ENCODE peak calls at places on chromosomes 2 and 18, in four cellular contexts. N, R, X and G are unnamed samples.
A peak's percentile ranks its signal among the peaks of the same experiment; 100 is the strongest.

GRCh38 chr18:7177131-7177744 is 53.7 kb upstream of the LRRC30 start:
- DNase-seq in R (peak; percentile 50), X (peak; percentile 54), N (peak; percentile 72), G (peak; percentile 49)

GRCh38 chr18:45284174-45284573 is 331.1 kb upstream of the SLC14A2 start:
- DNase-seq in X (no peak), R (no peak), N (no peak), G (no peak)

GRCh38 chr2:127531133-127531709 is 4.3 kb upstream of the MYO7B start:
- DNase-seq in N (peak; percentile 33), X (no peak), R (no peak), G (no peak)

GRCh38 chr2:32671885-32672519 is 44.2 kb downstream of the TTC27 start:
- DNase-seq in R (no peak), N (no peak), X (no peak), G (no peak)

GRCh38 chr2:8168007-8168717 is 513.7 kb upstream of the ID2 start:
- DNase-seq in X (no peak), N (no peak), R (no peak), G (no peak)

GRCh38 chr2:30359644-30360167 is 87.3 kb upstream of the LCLAT1 start:
- DNase-seq in R (no peak), X (no peak), N (no peak), G (peak; percentile 20)

GRCh38 chr2:66569321-66569851 is 134.5 kb downstream of the MEIS1 start:
- DNase-seq in X (no peak), R (no peak), N (no peak), G (peak; percentile 71)

GRCh38 chr18:48732767-48733424 is 194.1 kb downstream of the CTIF start:
- DNase-seq in X (no peak), N (peak; percentile 60), R (no peak), G (no peak)

GRCh38 chr2:25881759-25882158 is 3.5 kb upstream of the ASXL2 start:
- DNase-seq in N (no peak), X (no peak), R (no peak), G (no peak)

GRCh38 chr2:8252997-8253694 is 428.7 kb upstream of the ID2 start:
- DNase-seq in N (no peak), R (no peak), X (no peak), G (no peak)

GRCh38 chr18:78321402-78321801 is 658.2 kb upstream of the SALL3 start:
- DNase-seq in N (no peak), X (no peak), R (no peak), G (no peak)

GRCh38 chr2:172083725-172084483 is 1.4 kb upstream of the DLX1 start:
- DNase-seq in R (peak; percentile 43), N (no peak), X (no peak), G (no peak)

GRCh38 chr2:97936199-97936598 is 59.5 kb downstream of the TMEM131 start:
- DNase-seq in N (no peak), R (peak; percentile 33), X (peak; percentile 15), G (no peak)

GRCh38 chr2:230416061-230416721 is at the start of gene SP100:
- DNase-seq in N (peak; percentile 70), R (no peak), X (peak; percentile 76), G (peak; percentile 74)

GRCh38 chr2:237695201-237695780 is 67.9 kb downstream of the LRRFIP1 start:
- DNase-seq in R (no peak), N (peak; percentile 92), X (peak; percentile 84), G (peak; percentile 94)

GRCh38 chr18:76838182-76838581 is 15.8 kb downstream of the ZNF236 start:
- DNase-seq in N (no peak), R (no peak), X (no peak), G (peak; percentile 14)

DNA sequence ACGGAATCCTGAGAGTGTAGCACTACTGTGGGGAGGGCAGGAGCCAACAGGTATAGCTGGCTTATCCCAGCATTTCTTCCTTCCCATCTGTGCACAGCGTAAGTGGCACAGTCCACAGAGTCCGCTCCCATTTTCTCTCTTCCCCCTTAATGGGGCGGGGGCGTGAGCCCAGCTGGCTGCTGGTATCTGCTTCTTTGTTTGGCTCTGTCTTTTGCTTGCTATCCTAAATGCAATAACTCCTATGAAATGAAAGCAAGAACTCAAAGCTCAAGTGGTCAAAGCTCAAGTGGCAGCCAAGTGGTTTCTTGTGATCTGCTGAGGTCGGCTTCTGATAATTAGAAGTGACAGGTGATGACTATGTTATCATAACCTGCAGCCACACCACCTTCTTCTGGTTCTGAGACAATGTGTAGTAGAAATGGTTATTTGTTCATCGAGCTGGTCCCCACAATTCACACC is 192.7 kb downstream of the PLCL1 start:
- DNase-seq in R (no peak), X (peak; percentile 20), N (no peak), G (no peak)
- H3K9me3 ChIP-seq in R (no peaks in the 10 kb centered on the region), X (no peaks in the 10 kb centered on the region), N (no peaks in the 10 kb centered on the region), G (no peaks in the 10 kb centered on the region)

DNA sequence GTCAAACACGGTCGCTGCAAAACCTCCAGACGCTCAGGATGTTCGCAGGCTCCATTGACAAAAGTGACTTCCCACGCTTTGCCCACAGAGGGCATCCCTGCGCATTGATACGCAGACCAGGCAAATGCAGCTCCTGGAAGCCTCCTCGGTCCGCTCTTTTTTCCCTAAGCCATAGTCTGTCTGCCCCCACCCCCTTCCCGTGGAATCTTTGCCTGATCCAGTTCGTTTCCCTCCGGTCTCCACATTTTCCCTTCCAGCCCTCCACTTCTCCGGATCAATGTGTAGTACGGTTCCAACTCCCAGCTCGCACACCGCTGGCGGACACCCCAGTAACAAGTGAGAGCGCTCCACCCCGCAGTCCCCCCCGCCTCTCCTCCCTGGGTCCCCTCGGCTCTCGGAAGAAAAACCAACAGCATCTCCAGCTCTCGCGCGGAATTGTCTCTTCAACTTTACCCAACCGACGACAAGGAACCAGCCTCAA is at the start of gene DCC:
- DNase-seq in R (peak; percentile 67), N (peak; percentile 53), X (peak; percentile 54), G (peak; percentile 58)
- H2AFZ ChIP-seq in R (peak within 1 kb of the TSS; percentile 86), N (peak within 1 kb of the TSS; percentile 78), X (peak within 1 kb of the TSS; percentile 47), G (peak within 1 kb of the TSS; percentile 72)

DNA sequence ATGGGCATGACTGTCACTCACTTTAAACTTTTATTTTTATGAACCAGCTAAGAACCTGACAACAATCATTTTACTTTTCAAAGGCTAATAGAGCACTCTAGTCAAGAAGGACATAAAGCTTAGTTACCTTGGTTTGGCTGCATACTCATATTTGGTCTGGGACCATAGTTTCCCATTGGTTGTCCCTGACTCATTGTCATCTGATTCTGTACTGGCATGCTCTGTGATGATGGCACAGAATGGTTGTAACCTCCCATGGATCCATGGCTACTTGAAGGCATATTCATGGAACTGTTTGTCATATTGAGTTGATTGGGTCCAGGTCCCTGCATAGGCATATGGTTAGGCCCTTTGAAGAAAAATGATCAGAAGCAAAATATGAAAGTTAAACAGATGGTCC is 37.9 kb downstream of the SS18 start:
- DNase-seq in X (no peak), R (no peak), N (peak; percentile 37), G (no peak)
- H3K36me3 ChIP-seq in X (peaks cover 14% of the 10 kb centered on the region), R (peaks cover 93% of the 10 kb centered on the region), N (peaks cover 31% of the 10 kb centered on the region), G (peaks cover 37% of the 10 kb centered on the region)

DNA sequence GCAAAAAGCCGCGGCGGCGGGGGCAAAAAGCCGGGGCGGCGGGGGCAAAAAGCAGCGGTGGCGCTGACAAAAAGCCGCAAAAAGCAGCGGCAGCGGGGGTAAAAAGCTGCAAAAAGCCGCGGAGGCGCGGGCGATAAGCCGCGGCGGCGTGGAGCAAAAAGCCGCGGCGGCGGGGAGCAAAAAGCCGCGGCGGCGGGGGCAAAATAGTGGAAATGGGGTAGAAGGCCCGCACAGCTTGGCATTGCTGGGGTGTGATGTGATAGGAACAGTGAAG is 450.1 kb downstream of the ANKRD30B start:
- DNase-seq in R (no peak), N (no peak), X (no peak), G (no peak)
- H3K9me3 ChIP-seq in R (no peaks in the 10 kb centered on the region), N (peaks cover 7% of the 10 kb centered on the region), X (no peaks in the 10 kb centered on the region), G (no peaks in the 10 kb centered on the region)

GRCh38 chr2:217501887-217502286 is 500.9 kb downstream of the TNS1 start:
- DNase-seq in R (no peak), N (no peak), X (no peak), G (no peak)

GRCh38 chr2:217494572-217494971 is 508.2 kb downstream of the TNS1 start:
- DNase-seq in X (no peak), N (no peak), R (no peak), G (no peak)

DNA sequence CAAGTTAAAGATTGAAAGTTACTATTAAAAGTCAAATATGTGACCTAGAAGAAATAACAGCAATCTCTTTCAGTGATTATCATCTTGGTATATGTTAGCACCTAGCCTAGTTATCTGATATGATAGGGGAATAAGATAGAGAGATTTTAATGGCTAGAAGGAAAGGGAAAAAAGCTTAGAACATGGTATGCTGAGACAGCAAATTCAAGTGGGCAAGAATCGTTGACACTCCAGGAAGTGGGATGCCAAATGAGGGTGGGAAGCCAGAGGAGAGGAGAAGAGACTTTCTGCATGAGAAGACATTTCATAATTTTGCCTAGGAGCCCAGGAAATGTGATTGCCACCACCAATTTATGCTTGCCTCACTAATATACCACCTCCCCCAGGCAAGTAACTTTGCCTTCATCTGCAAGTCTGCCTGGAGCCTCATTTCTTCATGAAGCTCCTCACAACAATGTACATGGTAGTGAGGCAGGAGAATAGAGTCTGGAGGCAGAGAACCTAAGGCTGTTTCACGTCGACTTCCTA is 504.9 kb downstream of the TNS1 start:
- DNase-seq in X (no peak), N (no peak), R (no peak), G (no peak)
- H2AFZ ChIP-seq in X (no peak overlapping the region), N (no peak overlapping the region), R (no peak overlapping the region), G (no peak overlapping the region)

GRCh38 chr2:179981085-179981484 is 26.0 kb downstream of the CWC22 start:
- DNase-seq in X (no peak), N (no peak), R (no peak), G (peak; percentile 62)
- H3K36me3 ChIP-seq in X (no peaks in the 10 kb centered on the region), N (peaks cover 22% of the 10 kb centered on the region), R (peaks cover 98% of the 10 kb centered on the region), G (peaks cover 11% of the 10 kb centered on the region)